ENCODE peak calls at places on chromosomes 6 and 20, in four cellular contexts. One of them, this sample, is unnamed.

GRCh38 chr6:86477510-86478166 is 459.7 kb upstream of the HTR1E start:
- DNase-seq in HepG2: no peak
- DNase-seq in SK-N-SH: no peak
- DNase-seq in WTC11: peak
- DNase-seq in this sample: no peak

GRCh38 chr6:53189554-53189953 is 40.9 kb upstream of the GCM1 start:
- DNase-seq in HepG2: no peak
- DNase-seq in SK-N-SH: no peak
- DNase-seq in WTC11: no peak
- DNase-seq in this sample: no peak

GRCh38 chr6:42300701-42301100 is 83.0 kb upstream of the MRPS10 start:
- DNase-seq in HepG2: no peak
- DNase-seq in SK-N-SH: no peak
- DNase-seq in WTC11: no peak
- DNase-seq in this sample: no peak

GRCh38 chr6:72464791-72465691 is 156.8 kb upstream of the KCNQ5 start:
- DNase-seq in HepG2: no peak
- DNase-seq in SK-N-SH: no peak
- DNase-seq in WTC11: no peak
- DNase-seq in this sample: peak

GRCh38 chr6:129882510-129883023 is 21.5 kb upstream of the TMEM244 start:
- DNase-seq in HepG2: no peak
- DNase-seq in SK-N-SH: no peak
- DNase-seq in WTC11: no peak
- DNase-seq in this sample: no peak

GRCh38 chr6:2944405-2945068 is 26.8 kb downstream of the SERPINB6 start:
- DNase-seq in HepG2: no peak
- DNase-seq in SK-N-SH: no peak
- DNase-seq in WTC11: no peak
- DNase-seq in this sample: no peak

GRCh38 chr6:81204741-81205140 is 547.7 kb downstream of the TENT5A start:
- DNase-seq in HepG2: no peak
- DNase-seq in SK-N-SH: no peak
- DNase-seq in WTC11: no peak
- DNase-seq in this sample: no peak

GRCh38 chr6:20265842-20266241 is 53.6 kb upstream of the MBOAT1 start:
- DNase-seq in HepG2: no peak
- DNase-seq in SK-N-SH: no peak
- DNase-seq in WTC11: no peak
- DNase-seq in this sample: no peak

GRCh38 chr6:127404594-127405178 is 54.5 kb downstream of the KIAA0408 start:
- DNase-seq in HepG2: no peak
- DNase-seq in SK-N-SH: no peak
- DNase-seq in WTC11: no peak
- DNase-seq in this sample: no peak

GRCh38 chr20:62292115-62292514 is 10.7 kb upstream of the ADRM1 start:
- DNase-seq in HepG2: no peak
- DNase-seq in SK-N-SH: no peak
- DNase-seq in WTC11: no peak
- DNase-seq in this sample: no peak
- TF ChIP-seq FOXJ3 in HepG2: no peak
- TF ChIP-seq FOXJ3 in SK-N-SH: no peak
- TF ChIP-seq FOXJ3 in WTC11: no peak
- TF ChIP-seq FOXJ3 in this sample: no peak

GRCh38 chr6:169092375-169092774 is 161.3 kb downstream of the THBS2 start:
- DNase-seq in HepG2: no peak
- DNase-seq in SK-N-SH: no peak
- DNase-seq in WTC11: no peak
- DNase-seq in this sample: no peak
- TF ChIP-seq FOXJ3 in HepG2: no peak
- TF ChIP-seq FOXJ3 in SK-N-SH: no peak
- TF ChIP-seq FOXJ3 in WTC11: no peak
- TF ChIP-seq FOXJ3 in this sample: no peak

GRCh38 chr6:137332637-137333228 is 113.5 kb upstream of the IFNGR1 start:
- DNase-seq in HepG2: no peak
- DNase-seq in SK-N-SH: no peak
- DNase-seq in WTC11: no peak
- DNase-seq in this sample: no peak
- TF ChIP-seq FOXJ3 in HepG2: no peak
- TF ChIP-seq FOXJ3 in SK-N-SH: no peak
- TF ChIP-seq FOXJ3 in WTC11: no peak
- TF ChIP-seq FOXJ3 in this sample: no peak

GRCh38 chr6:142296975-142297604 is 4.7 kb upstream of the ADGRG6 start:
- DNase-seq in HepG2: peak
- DNase-seq in SK-N-SH: no peak
- DNase-seq in WTC11: no peak
- DNase-seq in this sample: no peak

GRCh38 chr6:142292191-142292924 is 9.4 kb upstream of the ADGRG6 start:
- DNase-seq in HepG2: peak
- DNase-seq in SK-N-SH: no peak
- DNase-seq in WTC11: no peak
- DNase-seq in this sample: no peak

GRCh38 chr6:142297605-142297995 is 4.2 kb upstream of the ADGRG6 start:
- DNase-seq in HepG2: no peak
- DNase-seq in SK-N-SH: no peak
- DNase-seq in WTC11: no peak
- DNase-seq in this sample: no peak

GRCh38 chr6:142293121-142293520 is 8.7 kb upstream of the ADGRG6 start:
- DNase-seq in HepG2: no peak
- DNase-seq in SK-N-SH: no peak
- DNase-seq in WTC11: no peak
- DNase-seq in this sample: no peak

DNA sequence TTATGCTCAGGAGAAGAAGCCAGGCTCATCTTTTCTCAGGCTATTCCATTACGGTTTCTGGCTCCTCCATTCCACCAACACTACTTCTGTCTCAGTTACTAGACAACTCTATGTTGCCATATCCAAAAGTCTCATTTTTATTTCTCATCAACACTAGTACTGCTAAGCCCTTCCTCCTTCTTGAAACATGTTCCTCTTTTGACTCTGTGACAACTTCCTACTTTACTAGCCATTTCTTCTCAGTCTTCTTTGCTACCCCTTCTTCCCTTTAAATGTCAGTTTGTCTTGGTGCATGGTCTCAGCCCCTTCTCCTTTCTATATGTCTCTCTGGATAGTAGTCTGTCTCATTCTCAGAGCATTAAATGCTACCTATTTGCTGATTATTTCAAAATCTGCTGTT is 7.1 kb upstream of the ADGRG6 start:
- DNase-seq in HepG2: no peak
- DNase-seq in SK-N-SH: no peak
- DNase-seq in WTC11: no peak
- DNase-seq in this sample: no peak
- TF ChIP-seq FOXJ3 in HepG2: no peak
- TF ChIP-seq FOXJ3 in SK-N-SH: no peak
- TF ChIP-seq FOXJ3 in WTC11: no peak
- TF ChIP-seq FOXJ3 in this sample: no peak

DNA sequence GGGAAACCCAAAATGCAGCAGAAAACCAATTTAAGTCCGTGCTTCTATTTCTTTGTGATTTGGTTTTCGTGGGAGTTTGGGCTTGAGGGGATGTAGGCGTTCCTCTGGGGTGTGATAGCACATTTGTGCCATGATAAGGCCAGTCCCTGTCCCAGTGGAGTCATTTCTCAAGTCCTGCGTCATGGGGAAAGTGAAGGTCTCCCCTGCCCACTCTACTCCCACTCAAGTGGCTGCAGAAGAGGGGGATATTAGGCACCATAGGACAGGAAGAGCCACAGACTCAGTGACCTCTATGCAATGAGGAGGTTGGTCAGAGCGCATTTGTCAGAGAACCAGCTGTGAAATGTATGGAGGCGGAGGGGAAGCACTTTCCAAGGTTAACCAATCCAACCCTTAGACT is 52.0 kb upstream of the EDN1 start:
- DNase-seq in HepG2: no peak
- DNase-seq in SK-N-SH: no peak
- DNase-seq in WTC11: no peak
- DNase-seq in this sample: peak
- TF ChIP-seq FOXJ3 in HepG2: no peak
- TF ChIP-seq FOXJ3 in SK-N-SH: no peak
- TF ChIP-seq FOXJ3 in WTC11: no peak
- TF ChIP-seq FOXJ3 in this sample: no peak

GRCh38 chr20:16821211-16822089 is 73.3 kb downstream of the OTOR start:
- DNase-seq in HepG2: peak
- DNase-seq in SK-N-SH: peak
- DNase-seq in WTC11: peak
- DNase-seq in this sample: peak
- TF ChIP-seq FOXJ3 in HepG2: no peak
- TF ChIP-seq FOXJ3 in SK-N-SH: no peak
- TF ChIP-seq FOXJ3 in WTC11: no peak
- TF ChIP-seq FOXJ3 in this sample: no peak

DNA sequence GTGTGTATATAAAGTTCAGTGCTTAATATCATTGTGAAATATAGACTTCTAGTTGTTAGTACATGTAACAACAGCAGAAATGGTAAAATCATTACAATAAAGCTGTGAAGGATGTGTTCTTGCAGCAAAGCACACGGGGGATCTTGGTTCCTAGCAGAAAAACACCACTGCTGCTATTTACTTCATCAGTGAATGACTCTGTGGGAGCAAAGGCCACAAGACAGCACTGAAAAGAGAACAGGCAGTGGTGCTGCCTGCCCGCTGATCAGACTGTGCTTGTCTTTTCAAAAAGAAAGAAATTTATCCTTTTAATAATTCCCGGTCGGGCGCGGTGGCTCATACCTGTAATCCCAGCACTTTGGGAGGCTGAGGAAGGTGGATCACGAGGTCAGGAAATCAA is 689.9 kb upstream of the CITED2 start:
- DNase-seq in HepG2: no peak
- DNase-seq in SK-N-SH: no peak
- DNase-seq in WTC11: no peak
- DNase-seq in this sample: no peak
- TF ChIP-seq FOXJ3 in HepG2: no peak
- TF ChIP-seq FOXJ3 in SK-N-SH: no peak
- TF ChIP-seq FOXJ3 in WTC11: no peak
- TF ChIP-seq FOXJ3 in this sample: no peak

This sample was measured in K562.